ENCODE peak calls at places on chromosomes 3 and 15, in six cellular contexts. Q is neuronal stem cell, X is H9, K is IMR-90, N is mesenchymal stem cell, H is H1. D is an unnamed sample.

GRCh38 chr3:183506674-183507290 is 48.7 kb downstream of the KLHL6 start:
- DNase-seq in N (no peak), X (no peak), Q (no peak), K (no peak), H (no peak), D (no peak)

GRCh38 chr3:192747746-192748145 is 20.4 kb upstream of the FGF12 start:
- DNase-seq in K (no peak), X (no peak), H (no peak), N (no peak), Q (no peak), D (no peak)

GRCh38 chr3:11603628-11604027 is 40.1 kb downstream of the VGLL4 start:
- DNase-seq in Q (no peak), H (no peak), N (peak), K (peak), X (no peak), D (peak)

GRCh38 chr15:44159492-44159891 is 35.6 kb downstream of the FRMD5 start:
- DNase-seq in Q (no peak), H (no peak), N (no peak), K (no peak), X (no peak), D (no peak)

GRCh38 chr15:39788800-39789565 is 6.3 kb upstream of the FSIP1 start:
- DNase-seq in H (no peak), X (no peak), N (peak), Q (no peak), K (peak), D (peak)

GRCh38 chr3:41579861-41580260 is 380.6 kb downstream of the CTNNB1 start:
- DNase-seq in Q (no peak), X (no peak), H (no peak), N (no peak), K (no peak), D (no peak)

GRCh38 chr3:195800240-195800639 is 11.5 kb downstream of the MUC4 start:
- DNase-seq in Q (no peak), K (no peak), N (no peak), H (no peak), X (no peak), D (no peak)

GRCh38 chr15:80942266-80942665 is 47.4 kb downstream of the MESD start:
- DNase-seq in K (no peak), H (no peak), X (no peak), Q (no peak), N (no peak), D (no peak)

GRCh38 chr3:156814295-156814694 is 11.9 kb upstream of the LEKR1 start:
- DNase-seq in N (no peak), Q (no peak), H (no peak), K (no peak), X (no peak), D (no peak)

GRCh38 chr3:54045416-54045815 is 76.9 kb upstream of the CACNA2D3 start:
- DNase-seq in N (no peak), H (no peak), X (no peak), Q (no peak), K (no peak), D (no peak)

GRCh38 chr3:160676547-160677303 is at the start of gene ARL14:
- DNase-seq in K (peak), H (peak), X (no peak), Q (no peak), N (peak), D (peak)

GRCh38 chr3:63774776-63775175 is 44.3 kb upstream of the C3orf49 start:
- DNase-seq in H (no peak), N (no peak), Q (no peak), X (no peak), K (no peak), D (no peak)

GRCh38 chr15:29942144-29942543 is 119.9 kb upstream of the TJP1 start:
- DNase-seq in H (no peak), N (no peak), Q (no peak), K (no peak), X (no peak), D (peak)

GRCh38 chr15:82146990-82147461 is 101.2 kb upstream of the MEX3B start:
- DNase-seq in H (no peak), K (peak), Q (no peak), X (no peak), N (peak), D (peak)

GRCh38 chr15:88174571-88174970 is 82.0 kb downstream of the NTRK3 start:
- DNase-seq in N (no peak), Q (no peak), H (no peak), K (no peak), X (no peak), D (no peak)

GRCh38 chr3:120894285-120894684 is 13.7 kb upstream of the STXBP5L start:
- DNase-seq in X (no peak), Q (no peak), N (no peak), K (no peak), H (no peak), D (no peak)

GRCh38 chr15:85582719-85583089 is 202.3 kb downstream of the AKAP13 start:
- DNase-seq in X (no peak), Q (no peak), N (peak), K (peak), H (no peak), D (no peak)

GRCh38 chr3:187913617-187914033 is 168.4 kb upstream of the BCL6 start:
- DNase-seq in Q (no peak), X (no peak), H (no peak), N (peak), K (peak), D (no peak)

GRCh38 chr15:58870451-58870850 is 63.0 kb downstream of the SLTM start:
- DNase-seq in H (no peak), Q (no peak), X (no peak), N (no peak), K (peak), D (no peak)

GRCh38 chr15:70429323-70429722 is 331.6 kb upstream of the TLE3 start:
- DNase-seq in K (no peak), X (no peak), H (no peak), N (no peak), Q (no peak), D (no peak)

GRCh38 chr3:81726735-81727134 is 34.7 kb downstream of the GBE1 start:
- DNase-seq in X (no peak), Q (no peak), K (peak), N (peak), H (no peak), D (no peak)

GRCh38 chr3:151443583-151443982 is 17.3 kb downstream of the IGSF10 start:
- DNase-seq in H (no peak), N (no peak), X (no peak), K (no peak), Q (peak), D (peak)

GRCh38 chr3:188948658-188949400 is 222.9 kb upstream of the TPRG1 start:
- DNase-seq in K (peak), N (peak), H (no peak), X (no peak), Q (no peak), D (peak)

GRCh38 chr15:39684215-39684614 is 98.4 kb downstream of the FSIP1 start:
- DNase-seq in H (no peak), Q (no peak), K (no peak), N (no peak), X (no peak), D (no peak)

GRCh38 chr3:29170894-29171582 is 109.8 kb upstream of the RBMS3 start:
- DNase-seq in N (peak), Q (no peak), K (peak), H (no peak), X (no peak), D (no peak)

GRCh38 chr3:126134219-126134975 is 46.0 kb downstream of the ALDH1L1 start:
- DNase-seq in X (peak), N (peak), H (no peak), K (peak), Q (peak), D (peak)

GRCh38 chr3:125123906-125124305 is 68.1 kb upstream of the HEG1 start:
- DNase-seq in Q (no peak), X (no peak), K (peak), N (peak), H (no peak), D (no peak)

GRCh38 chr3:94063497-94064119 is 747 bp downstream of the NSUN3 start:
- DNase-seq in N (no peak), K (peak), Q (no peak), X (no peak), H (no peak), D (no peak)

GRCh38 chr15:67329984-67330733 is 75.6 kb downstream of the IQCH start:
- DNase-seq in N (no peak), Q (no peak), K (no peak), H (no peak), X (no peak), D (no peak)

GRCh38 chr3:196502775-196503181 is 790 bp downstream of the RNF168 start:
- DNase-seq in Q (peak), K (peak), X (no peak), N (peak), H (no peak), D (no peak)

GRCh38 chr15:80856809-80857377 is 77.7 kb downstream of the CEMIP start:
- DNase-seq in K (no peak), Q (no peak), H (no peak), N (no peak), X (no peak), D (peak)

DNA sequence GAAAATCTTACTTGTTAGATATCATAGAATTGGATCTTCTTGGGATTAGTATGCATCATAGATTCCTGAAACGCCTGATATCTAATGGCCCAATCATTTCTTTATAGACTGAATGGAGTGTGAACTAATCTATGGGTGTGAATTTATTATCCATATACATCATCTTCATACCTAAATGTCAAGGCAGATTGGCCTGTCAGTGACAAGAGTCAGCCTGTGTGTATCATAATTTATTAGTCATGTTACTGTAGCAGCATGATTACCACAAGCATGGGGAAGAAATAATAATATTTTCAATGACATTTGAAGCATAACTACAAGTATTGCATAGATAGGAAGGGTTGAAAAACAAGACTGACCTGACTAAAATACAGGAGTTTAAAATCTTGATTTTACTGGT is 235.8 kb downstream of the RAP2B start:
- DNase-seq in X (no peak), K (no peak), Q (no peak), N (no peak), H (no peak), D (no peak)
- H2BK15ac ChIP-seq in X (no peak), K (no peak), Q (no peak), N (no peak), H (no peak), D (no peak)

GRCh38 chr3:23435318-23435717 is 232.2 kb downstream of the UBE2E2 start:
- DNase-seq in Q (no peak), K (no peak), N (no peak), H (no peak), X (peak), D (peak)
- H2BK15ac ChIP-seq in Q (no peak), K (no peak), N (no peak), H (no peak), X (no peak), D (no peak)

GRCh38 chr3:16234281-16234680 is 30.5 kb downstream of the DPH3 start:
- DNase-seq in N (no peak), Q (no peak), X (no peak), H (no peak), K (no peak), D (no peak)

GRCh38 chr3:16233806-16234205 is 30.9 kb downstream of the DPH3 start:
- DNase-seq in X (no peak), Q (no peak), K (no peak), N (no peak), H (no peak), D (no peak)

GRCh38 chr3:16227566-16227965 is 37.2 kb downstream of the DPH3 start:
- DNase-seq in X (no peak), N (no peak), Q (no peak), K (no peak), H (no peak), D (no peak)

GRCh38 chr3:16236030-16236639 is 28.6 kb downstream of the DPH3 start:
- DNase-seq in Q (no peak), X (no peak), K (no peak), N (no peak), H (no peak), D (no peak)

GRCh38 chr3:16231983-16232382 is 32.8 kb downstream of the DPH3 start:
- DNase-seq in N (no peak), Q (no peak), H (no peak), X (no peak), K (no peak), D (no peak)
- H2BK15ac ChIP-seq in N (no peak), Q (no peak), H (no peak), X (no peak), K (no peak), D (no peak)

GRCh38 chr15:41512078-41512394 is 1.6 kb downstream of the LTK start:
- DNase-seq in H (no peak), K (no peak), N (no peak), Q (no peak), X (no peak), D (no peak)
- H2BK15ac ChIP-seq in H (no peak), K (no peak), N (no peak), Q (no peak), X (no peak), D (no peak)

GRCh38 chr3:194688946-194689345 is 3.3 kb downstream of the FAM43A start:
- DNase-seq in N (no peak), Q (no peak), K (no peak), H (no peak), X (no peak), D (no peak)

GRCh38 chr3:194690501-194691372 is 5.1 kb downstream of the FAM43A start:
- DNase-seq in K (peak), N (no peak), H (no peak), X (no peak), Q (no peak), D (peak)

GRCh38 chr3:194688207-194688711 is 2.6 kb downstream of the FAM43A start:
- DNase-seq in X (peak), N (peak), H (no peak), Q (peak), K (peak), D (peak)

GRCh38 chr3:194689493-194689901 is 3.8 kb downstream of the FAM43A start:
- DNase-seq in X (no peak), K (peak), N (peak), Q (no peak), H (no peak), D (peak)

DNA sequence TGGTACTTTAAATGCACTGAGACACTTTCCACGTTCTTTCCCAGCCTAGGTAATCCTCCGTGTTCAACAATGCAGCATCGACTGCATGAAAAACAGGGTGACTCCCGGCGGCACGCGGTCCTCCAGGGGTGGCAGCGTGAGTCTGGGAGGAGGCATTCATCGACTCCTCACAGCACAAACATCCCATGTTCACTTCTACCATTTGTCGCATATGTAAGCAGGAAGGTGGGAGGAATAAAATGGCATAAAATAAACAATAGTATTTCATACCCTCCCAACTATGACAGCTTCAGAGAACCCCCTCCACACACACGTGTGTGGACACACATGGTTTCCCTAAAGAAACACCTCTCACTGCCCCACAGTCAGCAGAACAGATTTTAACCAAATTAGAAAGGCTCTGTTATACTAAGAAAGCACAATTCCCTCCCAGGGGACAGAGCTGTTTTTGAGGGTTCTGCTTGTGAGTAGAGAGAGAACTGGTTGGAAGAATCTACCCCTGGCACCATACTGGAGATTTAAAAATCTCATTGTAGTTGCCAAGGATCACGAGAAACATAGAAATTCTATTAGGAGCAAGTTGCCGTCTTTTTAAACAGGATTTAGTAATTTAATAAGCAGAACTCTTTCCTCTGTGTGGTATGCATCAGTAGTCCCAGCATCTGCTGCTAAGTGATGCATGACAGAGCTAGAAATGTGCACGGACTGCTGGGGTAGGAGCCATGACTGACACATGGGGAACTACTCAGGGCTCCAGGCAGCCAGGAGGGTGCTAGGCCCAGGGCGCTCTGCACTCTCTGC is 6.0 kb downstream of the FAM43A start:
- DNase-seq in X (no peak), K (no peak), N (no peak), H (no peak), Q (no peak), D (no peak)
- H2BK15ac ChIP-seq in X (no peak), K (no peak), N (no peak), H (no peak), Q (no peak), D (no peak)

GRCh38 chr15:25663515-25663914 is 199.6 kb downstream of the ATP10A start:
- DNase-seq in Q (no peak), N (no peak), K (no peak), X (no peak), H (no peak), D (no peak)
- H2BK15ac ChIP-seq in Q (no peak), N (no peak), K (no peak), X (no peak), H (no peak), D (no peak)

DNA sequence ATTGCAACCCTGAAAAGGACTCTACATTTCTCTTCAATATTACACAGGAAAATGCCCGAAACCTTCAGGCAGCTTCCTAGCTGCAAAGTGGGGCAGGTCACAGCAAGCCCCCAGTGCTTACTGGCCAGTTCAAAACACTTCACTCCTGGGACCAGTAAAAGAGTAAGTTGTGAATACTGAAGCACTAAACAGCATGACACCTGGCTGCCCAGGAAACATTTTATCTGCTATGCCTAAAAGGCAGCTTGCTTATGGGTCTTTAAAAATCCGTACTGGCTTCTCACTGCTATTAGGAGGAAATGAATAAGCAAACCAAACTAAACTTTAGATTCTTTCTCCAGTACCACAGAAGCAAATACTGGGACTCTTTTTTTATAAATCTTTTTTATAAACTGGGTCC is 457.9 kb upstream of the ALCAM start:
- DNase-seq in K (no peak), H (no peak), N (no peak), X (no peak), Q (no peak), D (peak)
- H2BK15ac ChIP-seq in K (peak), H (no peak), N (no peak), X (no peak), Q (no peak), D (no peak)

DNA sequence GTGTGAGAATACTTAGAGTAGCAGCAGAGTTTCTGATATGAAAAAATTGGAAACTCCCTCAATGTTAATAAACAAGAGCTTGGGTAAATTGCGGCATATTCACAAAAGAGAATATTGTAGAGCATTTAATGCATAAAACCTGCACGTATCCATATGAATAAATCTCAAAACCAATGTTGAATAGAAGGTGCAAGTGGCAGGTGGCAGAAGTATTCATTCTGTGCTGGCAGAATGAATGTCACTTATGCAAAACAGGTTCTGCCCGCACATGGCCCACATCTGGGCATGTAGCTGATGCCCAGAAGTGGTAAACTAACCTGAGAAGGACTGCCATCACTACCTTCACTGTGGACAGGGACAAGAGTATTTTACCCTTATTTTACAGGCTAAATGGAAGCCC is 14.1 kb upstream of the PRSS50 start:
- DNase-seq in H (no peak), X (no peak), N (no peak), Q (no peak), K (no peak), D (no peak)
- H2BK15ac ChIP-seq in H (no peak), X (no peak), N (no peak), Q (no peak), K (no peak), D (no peak)

DNA sequence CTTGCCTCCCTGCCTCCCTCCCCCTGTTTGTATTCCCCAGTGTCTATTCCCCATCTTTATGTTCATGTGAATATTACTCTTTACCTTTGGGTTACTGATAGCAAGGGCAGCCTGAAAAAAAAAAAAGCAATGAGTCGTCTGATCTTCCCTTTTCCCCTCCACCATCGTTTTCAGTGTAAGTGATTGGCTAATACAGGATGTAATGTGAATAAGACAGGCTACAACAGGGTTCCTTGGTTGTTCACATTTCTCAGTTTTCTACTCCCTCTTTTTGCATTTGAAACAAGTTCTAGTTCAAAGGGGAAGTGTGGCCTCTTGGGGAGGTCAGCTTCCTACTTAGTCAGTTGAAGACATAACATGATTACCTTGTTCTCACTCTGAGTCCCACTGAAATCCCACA is 278.0 kb upstream of the TRIM42 start:
- DNase-seq in X (no peak), Q (no peak), H (no peak), K (no peak), N (no peak), D (no peak)
- H2BK15ac ChIP-seq in X (no peak), Q (no peak), H (no peak), K (no peak), N (no peak), D (no peak)

GRCh38 chr3:119085070-119085439 is 50.4 kb upstream of the IGSF11 start:
- DNase-seq in N (no peak), K (no peak), Q (no peak), H (no peak), X (peak), D (peak)

GRCh38 chr3:119084371-119085069 is 49.9 kb upstream of the IGSF11 start:
- DNase-seq in H (no peak), K (no peak), N (no peak), Q (no peak), X (no peak), D (peak)
- H2BK15ac ChIP-seq in H (no peak), K (no peak), N (no peak), Q (no peak), X (no peak), D (no peak)

D was measured in mesendoderm.